ENCODE peak calls at places on chromosomes 16 and 17, in seven cellular contexts. L is endodermal cell, S is cardiac muscle cell, F is PC-9, C is AG04450, G is fibroblast of lung, E is GM23248. T is an unnamed sample.

GRCh38 chr17:80959330-80960036 is 32.2 kb upstream of the CHMP6 start:
- DNase-seq in L (no peak), S (peak; percentile 79), F (peak; percentile 51), C (peak; percentile 11), G (peak; percentile 92), E (peak; percentile 83), T (no peak)

GRCh38 chr16:22232277-22233049 is 26.4 kb downstream of the EEF2K start:
- DNase-seq in L (no peak), S (no peak), F (peak; percentile 92), C (no peak), G (peak; percentile 16), E (peak; percentile 15), T (peak; percentile 21)

GRCh38 chr17:78421534-78422266 is 43.3 kb downstream of the PGS1 start:
- DNase-seq in L (peak; percentile 97), S (peak; percentile 79), F (peak; percentile 77), C (peak; percentile 32), G (peak; percentile 72), E (peak; percentile 78), T (peak; percentile 96)

GRCh38 chr17:40107266-40107980 is 7.0 kb upstream of the NR1D1 start:
- DNase-seq in L (peak; percentile 76), S (peak; percentile 57), F (no peak), C (no peak), G (no peak), E (peak; percentile 55), T (no peak)

GRCh38 chr17:61015966-61016365 is 338.3 kb downstream of the BCAS3 start:
- DNase-seq in L (no peak), S (no peak), F (no peak), C (no peak), G (peak; percentile 57), E (peak; percentile 30), T (no peak)

GRCh38 chr16:426906-427249 is 1.4 kb downstream of the RAB11FIP3 start:
- DNase-seq in L (no peak), S (no peak), F (no peak), C (no peak), G (no peak), E (no peak), T (no peak)

GRCh38 chr17:17751489-17751995 is 70.3 kb downstream of the RAI1 start:
- DNase-seq in L (peak; percentile 67), S (no peak), F (peak; percentile 16), C (no peak), G (no peak), E (peak; percentile 43), T (no peak)

GRCh38 chr16:47204736-47205499 is 61.2 kb upstream of the NETO2 start:
- DNase-seq in L (no peak), S (no peak), F (no peak), C (no peak), G (no peak), E (no peak), T (no peak)

GRCh38 chr17:42061641-42062487 is 11.5 kb upstream of the C17orf113 start:
- DNase-seq in L (peak; percentile 72), S (no peak), F (no peak), C (no peak), G (no peak), E (no peak), T (no peak)

GRCh38 chr17:68910256-68910705 is 44.9 kb downstream of the ABCA8 start:
- DNase-seq in L (peak; percentile 62), S (peak; percentile 68), F (no peak), C (no peak), G (peak; percentile 50), E (peak; percentile 12), T (no peak)

GRCh38 chr17:73290399-73291259 is 21.2 kb downstream of the CDC42EP4 start:
- DNase-seq in L (no peak), S (no peak), F (no peak), C (no peak), G (no peak), E (no peak), T (peak; percentile 18)

GRCh38 chr17:67478266-67479118 is 101.4 kb downstream of the PITPNC1 start:
- DNase-seq in L (peak; percentile 41), S (no peak), F (no peak), C (no peak), G (no peak), E (no peak), T (no peak)

GRCh38 chr16:25279491-25279890 is 21.8 kb upstream of the ZKSCAN2 start:
- DNase-seq in L (no peak), S (no peak), F (no peak), C (no peak), G (no peak), E (no peak), T (no peak)

GRCh38 chr17:29933379-29933778 is 3.4 kb upstream of the SSH2 start:
- DNase-seq in L (peak; percentile 76), S (peak; percentile 66), F (no peak), C (no peak), G (peak; percentile 50), E (peak; percentile 50), T (peak; percentile 64)

GRCh38 chr16:67158637-67159600 is 790 bp downstream of the TRADD start:
- DNase-seq in L (peak; percentile 83), S (peak; percentile 34), F (peak; percentile 81), C (no peak), G (no peak), E (peak; percentile 67), T (peak; percentile 62)

GRCh38 chr17:35187481-35187880 is 6.7 kb downstream of the SLC35G3 start:
- DNase-seq in L (no peak), S (no peak), F (no peak), C (no peak), G (no peak), E (no peak), T (no peak)

GRCh38 chr17:31374503-31374902 is 17.0 kb upstream of the RAB11FIP4 start:
- DNase-seq in L (no peak), S (no peak), F (no peak), C (no peak), G (no peak), E (no peak), T (no peak)

GRCh38 chr16:11251525-11252481 is 4.2 kb downstream of the SOCS1 start:
- DNase-seq in L (no peak), S (peak; percentile 52), F (no peak), C (peak; percentile 63), G (peak; percentile 85), E (peak; percentile 57), T (no peak)

GRCh38 chr17:70313031-70313430 is 143.7 kb downstream of the KCNJ2 start:
- DNase-seq in L (no peak), S (peak; percentile 29), F (no peak), C (no peak), G (peak; percentile 23), E (peak; percentile 83), T (no peak)

GRCh38 chr16:65845466-65846209 is 520.9 kb upstream of the CDH5 start:
- DNase-seq in L (no peak), S (peak; percentile 19), F (no peak), C (no peak), G (no peak), E (peak; percentile 70), T (no peak)

DNA sequence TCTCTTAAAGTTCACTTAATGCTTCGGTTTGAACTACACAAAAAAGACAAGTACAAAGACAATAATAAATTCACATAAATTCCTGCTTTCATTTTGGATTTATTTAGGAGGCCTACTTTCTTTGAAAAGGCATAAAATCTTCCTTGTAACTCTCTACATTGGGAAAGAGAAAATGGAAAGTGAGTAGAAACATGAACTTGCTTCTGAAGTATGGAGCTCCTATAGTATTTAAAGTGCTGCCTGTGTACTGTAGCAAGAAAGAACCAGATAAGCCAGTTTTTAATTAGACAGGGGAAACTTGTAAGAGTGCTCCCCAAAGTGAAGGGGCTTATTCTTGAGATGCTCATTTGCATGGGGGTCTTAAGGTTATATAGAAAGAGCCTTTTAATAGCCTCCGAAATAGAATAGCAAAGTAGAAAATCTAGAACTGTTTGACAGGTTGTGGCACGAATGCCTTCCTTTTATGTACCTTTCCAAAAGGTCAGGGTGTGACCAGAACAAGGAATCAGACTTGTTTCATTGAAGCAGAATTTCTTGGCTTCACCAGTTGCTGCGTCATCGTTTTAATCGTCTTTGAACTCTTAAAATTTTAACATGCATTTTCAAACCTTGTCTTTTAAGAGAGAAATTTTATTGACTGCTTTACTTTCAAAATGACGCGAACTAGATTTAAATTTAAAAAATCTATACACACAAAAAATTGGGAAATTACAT is 12.9 kb downstream of the GAN start:
- DNase-seq in L (no peak), S (no peak), F (no peak), C (no peak), G (no peak), E (no peak), T (no peak)
- H3K4me3 ChIP-seq in L (no peak overlapping the region), S (no peak overlapping the region), F (no peak overlapping the region), C (no peak overlapping the region), G (no peak overlapping the region), E (no peak overlapping the region), T (no peak overlapping the region)

GRCh38 chr17:5179003-5179402 is 12.7 kb downstream of the ZNF594 start:
- DNase-seq in L (no peak), S (no peak), F (no peak), C (no peak), G (no peak), E (no peak), T (no peak)
- H3K9me3 ChIP-seq in L (peaks cover 89% of the 10 kb centered on the region), S (peaks cover 13% of the 10 kb centered on the region), F (peaks cover 66% of the 10 kb centered on the region), C (peaks cover 68% of the 10 kb centered on the region), G (peaks cover 6% of the 10 kb centered on the region), E (peaks cover 14% of the 10 kb centered on the region), T (peaks cover 4% of the 10 kb centered on the region)

GRCh38 chr17:7132511-7133094 is 18.0 kb upstream of the ASGR2 start:
- DNase-seq in L (peak; percentile 96), S (peak; percentile 40), F (no peak), C (no peak), G (no peak), E (no peak), T (no peak)
- H3K27me3 ChIP-seq in L (no peaks in the 10 kb centered on the region), S (no peaks in the 10 kb centered on the region), F (no peaks in the 10 kb centered on the region), C (peaks cover 42% of the 10 kb centered on the region), G (peaks cover 12% of the 10 kb centered on the region), E (peaks cover 38% of the 10 kb centered on the region), T (no peaks in the 10 kb centered on the region)

GRCh38 chr17:21289902-21290571 is 5.5 kb downstream of the MAP2K3 start:
- DNase-seq in L (no peak), S (peak; percentile 20), F (no peak), C (no peak), G (no peak), E (peak; percentile 52), T (no peak)

GRCh38 chr17:21287703-21288449 is 3.4 kb downstream of the MAP2K3 start:
- DNase-seq in L (no peak), S (peak; percentile 97), F (peak; percentile 98), C (peak; percentile 84), G (peak; percentile 96), E (peak; percentile 98), T (no peak)

GRCh38 chr17:21291357-21291756 is 6.8 kb downstream of the MAP2K3 start:
- DNase-seq in L (no peak), S (no peak), F (no peak), C (no peak), G (no peak), E (no peak), T (no peak)

GRCh38 chr17:21288581-21289017 is 4.1 kb downstream of the MAP2K3 start:
- DNase-seq in L (no peak), S (no peak), F (no peak), C (no peak), G (no peak), E (peak; percentile 47), T (no peak)

DNA sequence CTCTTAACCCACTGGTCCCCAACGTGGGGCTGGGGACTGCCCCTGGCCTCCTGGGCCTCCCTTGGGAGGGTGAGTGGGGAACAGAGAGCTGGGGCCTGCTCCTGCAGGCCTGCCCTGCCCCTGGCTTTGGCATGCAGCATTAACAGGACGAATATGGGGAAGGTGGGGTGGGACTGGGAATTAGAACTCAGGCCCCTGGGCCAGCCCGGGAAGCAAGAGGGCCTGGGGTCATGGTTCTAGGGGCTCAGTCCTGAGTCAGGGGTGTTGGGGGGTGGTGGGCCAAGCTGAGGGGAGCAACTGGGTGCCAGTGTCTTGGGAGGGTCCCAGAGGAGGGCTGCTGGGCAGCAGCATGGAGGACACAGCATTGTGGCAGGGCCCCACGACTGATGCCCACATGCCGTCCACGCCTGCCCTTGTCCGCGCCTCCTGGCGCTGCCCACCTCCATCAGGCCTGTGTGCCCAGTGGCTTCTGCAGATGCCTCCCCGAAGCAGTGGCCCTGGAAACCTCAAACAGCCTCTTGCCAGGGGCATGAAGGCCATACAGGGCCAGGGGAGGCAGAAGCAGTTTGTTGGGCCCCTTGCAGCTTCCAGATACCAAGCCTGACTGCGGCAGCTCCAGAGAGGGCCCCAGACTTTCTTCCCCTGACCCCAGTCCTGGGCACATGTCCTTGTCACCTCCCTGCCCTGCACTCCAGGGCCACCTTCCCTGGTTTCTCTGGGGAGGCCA is 4.8 kb downstream of the MAP2K3 start:
- DNase-seq in L (no peak), S (no peak), F (no peak), C (no peak), G (no peak), E (peak; percentile 3), T (no peak)
- H3K4me3 ChIP-seq in L (no peak overlapping the region), S (no peak overlapping the region), F (no peak overlapping the region), C (no peak overlapping the region), G (no peak overlapping the region), E (no peak overlapping the region), T (no peak overlapping the region)

T was measured in Caco-2.